ENCODE peak calls at places on chromosomes 12 and 14, in seven cellular contexts. O, A, E, S, F, R and V are unnamed samples.

GRCh38 chr14:33986804-33987203 is 35.9 kb upstream of the EGLN3 start:
- DNase-seq in E (no peak), A (no peak), R (no peak), S (peak; percentile 73), F (peak; percentile 36), O (no peak), V (no peak)

GRCh38 chr12:22979854-22980253 is 354.9 kb downstream of the ETNK1 start:
- DNase-seq in S (no peak), F (no peak), R (no peak), E (no peak), O (no peak), A (no peak), V (no peak)

GRCh38 chr12:62379026-62379722 is 87.5 kb upstream of the MON2 start:
- DNase-seq in E (no peak), S (no peak), F (no peak), A (no peak), R (no peak), O (no peak), V (no peak)

GRCh38 chr14:77014004-77014604 is 14.4 kb downstream of the IRF2BPL start:
- DNase-seq in F (no peak), E (no peak), S (no peak), O (no peak), A (no peak), R (no peak), V (no peak)

GRCh38 chr12:120132863-120133385 is 16.4 kb upstream of the RAB35 start:
- DNase-seq in A (no peak), S (no peak), F (no peak), O (no peak), E (no peak), R (no peak), V (no peak)

GRCh38 chr14:86462193-86462592 is 932.2 kb downstream of the FLRT2 start:
- DNase-seq in A (peak; percentile 21), F (no peak), S (no peak), O (no peak), E (no peak), R (no peak), V (peak; percentile 18)

GRCh38 chr12:130459916-130460315 is 122.2 kb downstream of the PIWIL1 start:
- DNase-seq in A (no peak), S (no peak), O (no peak), E (no peak), R (no peak), F (no peak), V (no peak)

GRCh38 chr12:92503977-92504966 is 198.5 kb upstream of the PLEKHG7 start:
- DNase-seq in A (no peak), O (no peak), S (no peak), R (no peak), E (peak; percentile 51), F (no peak), V (no peak)

GRCh38 chr12:67916266-67916970 is 72.8 kb upstream of the IFNG-AS1 start:
- DNase-seq in E (no peak), R (no peak), S (no peak), A (peak; percentile 18), O (no peak), F (no peak), V (no peak)

GRCh38 chr12:20588057-20588456 is 107.1 kb upstream of the SLCO1C1 start:
- DNase-seq in E (no peak), R (peak; percentile 60), A (no peak), S (no peak), F (no peak), O (no peak), V (no peak)

GRCh38 chr12:951166-951565 is 1.7 kb upstream of the RAD52 start:
- DNase-seq in R (no peak), A (no peak), O (no peak), S (no peak), E (no peak), F (no peak), V (no peak)

GRCh38 chr14:59998575-59998974 is 78.6 kb downstream of the LRRC9 start:
- DNase-seq in A (no peak), R (no peak), E (no peak), S (no peak), O (no peak), F (no peak), V (no peak)

GRCh38 chr14:97251423-97252155 is 454.4 kb downstream of the VRK1 start:
- DNase-seq in O (no peak), F (no peak), A (peak; percentile 40), S (no peak), E (no peak), R (no peak), V (peak; percentile 6)

GRCh38 chr14:36579573-36580140 is 2.8 kb downstream of the NKX2-8 start:
- DNase-seq in O (no peak), A (peak; percentile 32), E (no peak), S (no peak), F (no peak), R (peak; percentile 34), V (no peak)

GRCh38 chr12:80443974-80444666 is at the start of gene PTPRQ:
- DNase-seq in F (no peak), A (no peak), S (no peak), R (no peak), O (no peak), E (no peak), V (no peak)

GRCh38 chr14:80485764-80486163 is 274.5 kb upstream of the DIO2 start:
- DNase-seq in O (no peak), R (no peak), S (no peak), E (no peak), F (no peak), A (no peak), V (no peak)

GRCh38 chr14:34098045-34098984 is 147.4 kb upstream of the EGLN3 start:
- DNase-seq in O (no peak), F (no peak), R (peak; percentile 35), S (peak; percentile 48), A (peak; percentile 25), E (no peak), V (peak; percentile 55)

GRCh38 chr14:34583525-34583924 is 44.0 kb upstream of the EAPP start:
- DNase-seq in A (no peak), R (no peak), O (no peak), S (no peak), F (no peak), E (no peak), V (no peak)

GRCh38 chr14:71183856-71184255 is 276.6 kb downstream of the PCNX1 start:
- DNase-seq in O (no peak), F (no peak), S (no peak), E (no peak), R (no peak), A (no peak), V (no peak)

GRCh38 chr14:37384870-37385596 is 187.3 kb downstream of the MIPOL1 start:
- DNase-seq in O (no peak), F (no peak), S (no peak), A (no peak), R (no peak), E (no peak), V (no peak)

GRCh38 chr14:39342768-39343167 is 89.5 kb downstream of the FBXO33 start:
- DNase-seq in S (no peak), E (no peak), R (no peak), F (no peak), A (no peak), O (no peak), V (no peak)

GRCh38 chr14:72146241-72146640 is 214.0 kb downstream of the RGS6 start:
- DNase-seq in E (no peak), F (no peak), A (no peak), S (no peak), O (no peak), R (no peak), V (no peak)

GRCh38 chr14:30069536-30069935 is 141.9 kb upstream of the PRKD1 start:
- DNase-seq in S (no peak), A (no peak), F (no peak), O (no peak), E (no peak), R (no peak), V (no peak)

GRCh38 chr14:103294091-103294490 is 39.9 kb upstream of the EIF5 start:
- DNase-seq in E (no peak), O (no peak), A (no peak), F (no peak), S (no peak), R (no peak), V (no peak)

GRCh38 chr12:15603461-15604085 is 185.6 kb downstream of the EPS8 start:
- DNase-seq in S (no peak), F (no peak), R (no peak), O (no peak), E (no peak), A (no peak), V (no peak)

GRCh38 chr12:26156201-26156871 is 31.5 kb upstream of the BHLHE41 start:
- DNase-seq in F (no peak), S (no peak), O (no peak), A (no peak), E (no peak), R (no peak), V (no peak)

GRCh38 chr14:81193924-81194633 is 26.7 kb downstream of the GTF2A1 start:
- DNase-seq in A (no peak), R (no peak), O (no peak), F (no peak), S (no peak), E (no peak), V (no peak)

GRCh38 chr14:24159777-24160498 is 1.1 kb upstream of the IRF9 start:
- DNase-seq in A (no peak), F (no peak), E (peak; percentile 46), R (no peak), O (no peak), S (no peak), V (no peak)

GRCh38 chr12:12265035-12265434 is 1.8 kb downstream of the LRP6 start:
- DNase-seq in R (no peak), E (no peak), A (no peak), O (no peak), F (no peak), S (no peak), V (no peak)

GRCh38 chr12:32532951-32533350 is 133.6 kb downstream of the FGD4 start:
- DNase-seq in A (no peak), O (no peak), F (no peak), S (no peak), R (no peak), E (no peak), V (no peak)

GRCh38 chr12:31246470-31246850 is 79.5 kb downstream of the SINHCAF start:
- DNase-seq in A (no peak), S (peak; percentile 47), O (no peak), F (no peak), E (no peak), R (no peak), V (no peak)
- TF ChIP-seq CTCF in A (no peak), S (no peak), O (no peak), F (no peak), E (no peak), R (no peak), V (no peak)

GRCh38 chr12:45655186-45655585 is 74.3 kb upstream of the ARID2 start:
- DNase-seq in A (no peak), E (no peak), F (no peak), R (peak; percentile 33), S (peak; percentile 34), O (no peak), V (no peak)
- TF ChIP-seq CTCF in A (no peak), E (peak; percentile 9), F (peak; percentile 24), R (no peak), S (no peak), O (no peak), V (no peak)

GRCh38 chr14:106802413-106803364 is 1276.3 kb downstream of the TMEM121 start:
- DNase-seq in E (no peak), F (no peak), R (no peak), S (no peak), A (no peak), O (no peak), V (no peak)
- TF ChIP-seq CTCF in E (no peak), F (no peak), R (no peak), S (no peak), A (no peak), O (no peak), V (no peak)

GRCh38 chr12:24012528-24012927 is 63.1 kb upstream of the SOX5 start:
- DNase-seq in E (no peak), F (no peak), R (no peak), S (no peak), A (no peak), O (no peak), V (no peak)
- TF ChIP-seq CTCF in E (no peak), F (peak; percentile 37), R (no peak), S (no peak), A (no peak), O (no peak), V (no peak)